ENCODE peak calls at places on chromosomes 11 and 22, in ten cellular contexts. One of them, this sample, is unnamed.

GRCh38 chr22:49155039-49155808 is 672.4 kb downstream of the BRD1 start:
- DNase-seq in MCF 10A: no peak
- DNase-seq in NCI-H774: no peak
- DNase-seq in stimulated activated CD8-positive, alpha-beta memory T cell treated with anti-CD3 and anti-CD28 coated beads, Interleukin-12 subunit alpha, Interleukin-12 subunit beta, amount 100 ng/mL, for 1 hour: no peak
- DNase-seq in CMK: no peak
- DNase-seq in RWPE1: no peak
- DNase-seq in T-helper 9 cell: no peak
- DNase-seq in Caco-2: no peak
- DNase-seq in RPMI7951: no peak
- DNase-seq in HFF-Myc: no peak
- DNase-seq in this sample: no peak

GRCh38 chr22:19877626-19878339 is 23.1 kb upstream of the GNB1L start:
- DNase-seq in MCF 10A: no peak
- DNase-seq in NCI-H774: no peak
- DNase-seq in stimulated activated CD8-positive, alpha-beta memory T cell treated with anti-CD3 and anti-CD28 coated beads, Interleukin-12 subunit alpha, Interleukin-12 subunit beta, amount 100 ng/mL, for 1 hour: no peak
- DNase-seq in CMK: no peak
- DNase-seq in RWPE1: no peak
- DNase-seq in T-helper 9 cell: no peak
- DNase-seq in Caco-2: no peak
- DNase-seq in RPMI7951: no peak
- DNase-seq in HFF-Myc: no peak
- DNase-seq in this sample: no peak

GRCh38 chr11:19958218-19958617 is 202.1 kb downstream of the DBX1 start:
- DNase-seq in MCF 10A: no peak
- DNase-seq in NCI-H774: no peak
- DNase-seq in stimulated activated CD8-positive, alpha-beta memory T cell treated with anti-CD3 and anti-CD28 coated beads, Interleukin-12 subunit alpha, Interleukin-12 subunit beta, amount 100 ng/mL, for 1 hour: no peak
- DNase-seq in CMK: no peak
- DNase-seq in RWPE1: no peak
- DNase-seq in T-helper 9 cell: no peak
- DNase-seq in Caco-2: no peak
- DNase-seq in RPMI7951: no peak
- DNase-seq in HFF-Myc: no peak
- DNase-seq in this sample: no peak

GRCh38 chr22:20429254-20430100 is 8.1 kb downstream of the SCARF2 start:
- DNase-seq in MCF 10A: no peak
- DNase-seq in NCI-H774: no peak
- DNase-seq in stimulated activated CD8-positive, alpha-beta memory T cell treated with anti-CD3 and anti-CD28 coated beads, Interleukin-12 subunit alpha, Interleukin-12 subunit beta, amount 100 ng/mL, for 1 hour: peak
- DNase-seq in CMK: peak
- DNase-seq in RWPE1: no peak
- DNase-seq in T-helper 9 cell: peak
- DNase-seq in Caco-2: peak
- DNase-seq in RPMI7951: no peak
- DNase-seq in HFF-Myc: no peak
- DNase-seq in this sample: no peak

GRCh38 chr11:94719864-94720263 is 48.3 kb upstream of the AMOTL1 start:
- DNase-seq in MCF 10A: no peak
- DNase-seq in NCI-H774: no peak
- DNase-seq in stimulated activated CD8-positive, alpha-beta memory T cell treated with anti-CD3 and anti-CD28 coated beads, Interleukin-12 subunit alpha, Interleukin-12 subunit beta, amount 100 ng/mL, for 1 hour: no peak
- DNase-seq in CMK: no peak
- DNase-seq in RWPE1: no peak
- DNase-seq in T-helper 9 cell: no peak
- DNase-seq in Caco-2: no peak
- DNase-seq in RPMI7951: no peak
- DNase-seq in HFF-Myc: no peak
- DNase-seq in this sample: no peak

GRCh38 chr11:34214961-34215805 is 109.8 kb downstream of the NAT10 start:
- DNase-seq in MCF 10A: peak
- DNase-seq in NCI-H774: no peak
- DNase-seq in stimulated activated CD8-positive, alpha-beta memory T cell treated with anti-CD3 and anti-CD28 coated beads, Interleukin-12 subunit alpha, Interleukin-12 subunit beta, amount 100 ng/mL, for 1 hour: peak
- DNase-seq in CMK: no peak
- DNase-seq in RWPE1: peak
- DNase-seq in T-helper 9 cell: no peak
- DNase-seq in Caco-2: no peak
- DNase-seq in RPMI7951: peak
- DNase-seq in HFF-Myc: no peak
- DNase-seq in this sample: no peak

GRCh38 chr11:44036811-44037657 is 10.7 kb upstream of the ACCSL start:
- DNase-seq in MCF 10A: peak
- DNase-seq in NCI-H774: peak
- DNase-seq in stimulated activated CD8-positive, alpha-beta memory T cell treated with anti-CD3 and anti-CD28 coated beads, Interleukin-12 subunit alpha, Interleukin-12 subunit beta, amount 100 ng/mL, for 1 hour: no peak
- DNase-seq in CMK: peak
- DNase-seq in RWPE1: peak
- DNase-seq in T-helper 9 cell: no peak
- DNase-seq in Caco-2: peak
- DNase-seq in RPMI7951: peak
- DNase-seq in HFF-Myc: peak
- DNase-seq in this sample: peak

GRCh38 chr11:115469361-115469760 is 34.9 kb downstream of the CADM1 start:
- DNase-seq in MCF 10A: no peak
- DNase-seq in NCI-H774: no peak
- DNase-seq in stimulated activated CD8-positive, alpha-beta memory T cell treated with anti-CD3 and anti-CD28 coated beads, Interleukin-12 subunit alpha, Interleukin-12 subunit beta, amount 100 ng/mL, for 1 hour: no peak
- DNase-seq in CMK: no peak
- DNase-seq in RWPE1: no peak
- DNase-seq in T-helper 9 cell: no peak
- DNase-seq in Caco-2: no peak
- DNase-seq in RPMI7951: no peak
- DNase-seq in HFF-Myc: no peak
- DNase-seq in this sample: no peak

GRCh38 chr22:38866399-38867123 is 5.5 kb downstream of the CBX6 start:
- DNase-seq in MCF 10A: no peak
- DNase-seq in NCI-H774: no peak
- DNase-seq in stimulated activated CD8-positive, alpha-beta memory T cell treated with anti-CD3 and anti-CD28 coated beads, Interleukin-12 subunit alpha, Interleukin-12 subunit beta, amount 100 ng/mL, for 1 hour: no peak
- DNase-seq in CMK: no peak
- DNase-seq in RWPE1: no peak
- DNase-seq in T-helper 9 cell: no peak
- DNase-seq in Caco-2: no peak
- DNase-seq in RPMI7951: no peak
- DNase-seq in HFF-Myc: no peak
- DNase-seq in this sample: no peak

GRCh38 chr11:61129608-61130523 is 27.6 kb downstream of the CD5 start:
- DNase-seq in MCF 10A: peak
- DNase-seq in NCI-H774: no peak
- DNase-seq in stimulated activated CD8-positive, alpha-beta memory T cell treated with anti-CD3 and anti-CD28 coated beads, Interleukin-12 subunit alpha, Interleukin-12 subunit beta, amount 100 ng/mL, for 1 hour: peak
- DNase-seq in CMK: peak
- DNase-seq in RWPE1: peak
- DNase-seq in T-helper 9 cell: peak
- DNase-seq in Caco-2: peak
- DNase-seq in RPMI7951: peak
- DNase-seq in HFF-Myc: peak
- DNase-seq in this sample: peak

GRCh38 chr22:22037740-22038139 is 55.2 kb upstream of the TOP3B start:
- DNase-seq in MCF 10A: no peak
- DNase-seq in NCI-H774: no peak
- DNase-seq in stimulated activated CD8-positive, alpha-beta memory T cell treated with anti-CD3 and anti-CD28 coated beads, Interleukin-12 subunit alpha, Interleukin-12 subunit beta, amount 100 ng/mL, for 1 hour: no peak
- DNase-seq in CMK: no peak
- DNase-seq in RWPE1: no peak
- DNase-seq in T-helper 9 cell: no peak
- DNase-seq in Caco-2: no peak
- DNase-seq in RPMI7951: no peak
- DNase-seq in HFF-Myc: no peak
- DNase-seq in this sample: no peak

GRCh38 chr11:73266644-73267015 is 5.5 kb upstream of the P2RY6 start:
- DNase-seq in MCF 10A: no peak
- DNase-seq in NCI-H774: no peak
- DNase-seq in stimulated activated CD8-positive, alpha-beta memory T cell treated with anti-CD3 and anti-CD28 coated beads, Interleukin-12 subunit alpha, Interleukin-12 subunit beta, amount 100 ng/mL, for 1 hour: no peak
- DNase-seq in CMK: no peak
- DNase-seq in RWPE1: no peak
- DNase-seq in T-helper 9 cell: no peak
- DNase-seq in Caco-2: no peak
- DNase-seq in RPMI7951: no peak
- DNase-seq in HFF-Myc: no peak
- DNase-seq in this sample: no peak

GRCh38 chr11:57585301-57585700 is 12.2 kb upstream of the SERPING1 start:
- DNase-seq in MCF 10A: no peak
- DNase-seq in NCI-H774: no peak
- DNase-seq in stimulated activated CD8-positive, alpha-beta memory T cell treated with anti-CD3 and anti-CD28 coated beads, Interleukin-12 subunit alpha, Interleukin-12 subunit beta, amount 100 ng/mL, for 1 hour: no peak
- DNase-seq in CMK: no peak
- DNase-seq in RWPE1: no peak
- DNase-seq in T-helper 9 cell: no peak
- DNase-seq in Caco-2: no peak
- DNase-seq in RPMI7951: no peak
- DNase-seq in HFF-Myc: no peak
- DNase-seq in this sample: no peak

This sample was measured in LNCaP clone FGC.